ENCODE peak calls at places on chromosome 3, in five cellular contexts. T, P, Q, Z and O are unnamed samples.

GRCh38 chr3:1092771-1093170 is at the start of gene CNTN6:
- DNase-seq in T (no peak), P (peak; percentile 39), Q (no peak), Z (peak; percentile 58), O (no peak)

GRCh38 chr3:155449613-155450267 is 156.3 kb upstream of the STRIT1 start:
- DNase-seq in T (no peak), P (no peak), Q (no peak), Z (peak; percentile 48), O (no peak)

GRCh38 chr3:86921981-86922680 is 68.8 kb downstream of the VGLL3 start:
- DNase-seq in T (no peak), P (no peak), Q (no peak), Z (peak; percentile 34), O (no peak)

GRCh38 chr3:11465744-11466611 is 177.7 kb downstream of the VGLL4 start:
- DNase-seq in T (no peak), P (no peak), Q (peak; percentile 83), Z (peak; percentile 95), O (no peak)

GRCh38 chr3:168865022-168865551 is 769.4 kb upstream of the GOLIM4 start:
- DNase-seq in T (no peak), P (peak; percentile 32), Q (no peak), Z (no peak), O (no peak)

GRCh38 chr3:195761503-195762248 is 40.9 kb downstream of the MUC20 start:
- DNase-seq in T (no peak), P (no peak), Q (peak; percentile 55), Z (no peak), O (no peak)

GRCh38 chr3:32009101-32009500 is 27.6 kb downstream of the ZNF860 start:
- DNase-seq in T (no peak), P (no peak), Q (no peak), Z (peak; percentile 51), O (no peak)

GRCh38 chr3:44682182-44682896 is 30.1 kb upstream of the ZNF502 start:
- DNase-seq in T (no peak), P (no peak), Q (no peak), Z (peak; percentile 82), O (no peak)

GRCh38 chr3:139629033-139629432 is 48.7 kb downstream of the NMNAT3 start:
- DNase-seq in T (no peak), P (no peak), Q (no peak), Z (no peak), O (no peak)

GRCh38 chr3:138066383-138066782 is 49.0 kb downstream of the DZIP1L start:
- DNase-seq in T (no peak), P (no peak), Q (no peak), Z (no peak), O (no peak)

GRCh38 chr3:77256584-77257488 is 216.9 kb downstream of the ROBO2 start:
- DNase-seq in T (no peak), P (no peak), Q (no peak), Z (no peak), O (no peak)

GRCh38 chr3:161818106-161818505 is 321.5 kb downstream of the OTOL1 start:
- DNase-seq in T (no peak), P (no peak), Q (no peak), Z (no peak), O (no peak)

GRCh38 chr3:133387341-133387740 is 12.5 kb upstream of the BFSP2 start:
- DNase-seq in T (no peak), P (no peak), Q (no peak), Z (no peak), O (no peak)

GRCh38 chr3:133384331-133385027 is 15.4 kb upstream of the BFSP2 start:
- DNase-seq in T (peak; percentile 69), P (peak; percentile 81), Q (no peak), Z (peak; percentile 46), O (no peak)

GRCh38 chr3:133383175-133383574 is 16.7 kb upstream of the BFSP2 start:
- DNase-seq in T (no peak), P (no peak), Q (no peak), Z (no peak), O (no peak)

GRCh38 chr3:133388696-133389095 is 11.2 kb upstream of the BFSP2 start:
- DNase-seq in T (no peak), P (no peak), Q (no peak), Z (no peak), O (no peak)

DNA sequence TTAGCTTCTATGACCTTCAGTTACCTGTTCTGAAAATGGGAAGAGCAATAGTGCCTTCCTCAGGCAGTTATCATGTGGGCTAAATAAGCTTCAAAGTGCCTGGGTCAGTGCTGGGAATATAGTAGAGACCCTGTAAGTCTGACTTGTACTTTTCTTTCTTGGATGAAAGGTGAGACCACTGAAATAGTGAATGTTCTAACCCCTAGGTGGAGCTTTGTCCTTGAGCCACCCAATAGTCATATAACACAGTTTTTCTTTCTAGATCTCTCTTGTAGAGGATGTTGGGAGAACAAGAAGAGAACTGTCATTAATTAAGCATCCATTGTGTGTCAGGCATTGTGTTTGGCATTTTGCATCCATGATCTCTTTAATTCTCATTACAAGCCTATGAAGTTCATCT is 13.0 kb upstream of the BFSP2 start:
- DNase-seq in T (no peak), P (no peak), Q (no peak), Z (no peak), O (no peak)
- TF ChIP-seq CTCF in T (no peak), P (no peak), Q (no peak), Z (no peak), O (peak; percentile 47)

DNA sequence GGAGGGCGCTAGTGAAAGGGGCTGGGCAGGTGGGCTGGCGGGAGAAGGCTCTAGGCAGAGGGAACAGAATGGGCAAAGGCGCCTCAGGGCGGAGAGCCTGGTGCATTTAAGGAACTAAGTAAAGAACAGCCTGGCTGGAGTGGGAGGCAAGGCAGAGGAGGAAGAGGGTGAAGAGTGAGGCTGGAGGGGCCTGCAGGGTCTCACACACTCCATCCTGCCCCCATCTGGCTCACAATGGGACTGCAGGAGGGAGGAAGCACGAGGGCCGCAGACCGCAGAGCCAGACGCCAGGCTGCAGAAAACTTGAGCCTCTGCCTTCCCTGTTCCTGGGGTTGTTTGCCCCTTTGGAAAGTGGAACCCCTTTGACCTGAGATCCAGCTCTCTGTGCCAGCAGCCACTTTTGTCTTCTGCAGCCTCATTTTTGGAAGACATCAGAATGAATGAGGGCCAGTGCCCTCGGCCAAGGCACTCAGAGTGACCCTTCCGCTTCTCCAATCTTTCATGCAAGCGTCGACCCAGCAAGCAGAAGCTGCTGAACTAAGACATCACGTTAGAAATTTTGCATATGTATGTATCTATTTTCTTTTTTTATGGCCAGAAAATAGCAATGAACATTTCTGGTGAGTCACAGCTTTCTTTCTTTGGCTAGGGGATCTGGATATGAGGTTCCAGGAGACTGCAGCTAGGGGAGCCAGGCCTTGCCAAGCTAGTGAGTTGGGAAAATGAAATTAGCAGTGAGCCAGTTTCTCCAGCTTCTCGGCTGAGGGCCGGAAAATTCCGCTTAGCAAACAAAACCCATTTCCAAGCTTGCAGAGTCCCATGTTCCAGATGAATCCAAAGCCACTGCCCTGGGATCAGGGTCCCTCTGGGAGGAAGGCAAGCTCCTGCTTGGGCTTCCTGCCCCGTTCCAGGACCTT is 137.8 kb downstream of the SRGAP3 start:
- DNase-seq in T (peak; percentile 74), P (no peak), Q (peak; percentile 72), Z (peak; percentile 36), O (no peak)
- TF ChIP-seq CTCF in T (no peak), P (peak; percentile 19), Q (peak; percentile 37), Z (no peak), O (peak; percentile 18)

GRCh38 chr3:148232409-148232808 is 465.3 kb upstream of the AGTR1 start:
- DNase-seq in T (no peak), P (no peak), Q (no peak), Z (no peak), O (no peak)
- TF ChIP-seq CTCF in T (no peak), P (no peak), Q (no peak), Z (no peak), O (no peak)

GRCh38 chr3:8152826-8153418 is 348.7 kb upstream of the LMCD1 start:
- DNase-seq in T (no peak), P (no peak), Q (no peak), Z (no peak), O (no peak)
- TF ChIP-seq CTCF in T (no peak), P (no peak), Q (no peak), Z (no peak), O (no peak)

DNA sequence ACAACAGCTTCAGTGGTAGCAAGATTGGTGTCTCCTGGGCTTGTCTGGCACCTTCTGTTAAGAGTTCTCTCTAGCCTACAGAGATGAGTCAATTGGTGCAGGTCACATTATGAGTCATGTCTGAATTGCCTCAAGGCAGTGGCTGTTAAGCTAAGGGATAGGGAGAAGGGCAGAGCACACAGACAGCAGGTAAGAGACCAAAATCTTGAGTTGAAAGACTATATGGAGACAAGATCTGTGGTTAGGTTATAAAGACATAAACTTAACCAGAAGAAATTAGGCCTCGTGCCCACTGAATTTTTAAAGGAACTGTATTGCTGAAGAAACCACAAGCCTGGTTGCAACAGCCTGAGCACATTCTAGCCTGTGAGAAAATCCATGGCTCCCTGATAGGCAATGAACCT is 19.2 kb upstream of the KPNA1 start:
- DNase-seq in T (no peak), P (no peak), Q (no peak), Z (peak; percentile 85), O (no peak)
- TF ChIP-seq CTCF in T (no peak), P (no peak), Q (no peak), Z (no peak), O (no peak)

GRCh38 chr3:12993022-12993622 is 80.1 kb downstream of the IQSEC1 start:
- DNase-seq in T (no peak), P (peak; percentile 83), Q (no peak), Z (peak; percentile 43), O (no peak)
- TF ChIP-seq CTCF in T (no peak), P (no peak), Q (no peak), Z (no peak), O (peak; percentile 30)

GRCh38 chr3:134857356-134857755 is 62.3 kb downstream of the EPHB1 start:
- DNase-seq in T (no peak), P (no peak), Q (no peak), Z (no peak), O (no peak)

GRCh38 chr3:134857776-134858515 is 62.9 kb downstream of the EPHB1 start:
- DNase-seq in T (no peak), P (no peak), Q (no peak), Z (no peak), O (no peak)

GRCh38 chr3:134858516-134859035 is 63.5 kb downstream of the EPHB1 start:
- DNase-seq in T (no peak), P (no peak), Q (no peak), Z (no peak), O (no peak)

GRCh38 chr3:134860141-134860540 is 65.1 kb downstream of the EPHB1 start:
- DNase-seq in T (no peak), P (no peak), Q (no peak), Z (no peak), O (no peak)

DNA sequence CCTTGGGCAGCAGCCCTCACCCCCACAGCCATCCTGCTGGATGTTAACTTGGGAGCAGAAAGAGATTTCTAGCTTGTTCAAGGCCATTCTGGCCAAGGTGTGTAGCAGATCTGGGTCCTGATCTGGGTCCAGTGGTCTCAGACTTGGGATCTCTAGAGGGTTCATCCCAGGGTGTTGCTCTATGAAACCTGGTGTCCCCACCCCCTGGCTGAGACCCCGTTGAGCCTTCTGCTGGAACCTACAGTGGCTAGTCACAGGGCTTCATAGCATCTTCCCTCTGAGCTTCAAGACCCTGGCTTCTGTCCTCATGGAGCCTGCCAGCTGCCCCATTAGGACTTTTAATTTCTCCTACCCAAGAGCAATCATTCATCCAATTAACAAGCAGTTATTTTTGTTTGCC is 64.3 kb downstream of the EPHB1 start:
- DNase-seq in T (no peak), P (no peak), Q (no peak), Z (no peak), O (no peak)
- TF ChIP-seq CTCF in T (no peak), P (no peak), Q (no peak), Z (no peak), O (no peak)